ENCODE peak calls at places on chromosomes 16 and 17, in nine cellular contexts. P, C, Z, W, U, Q, S, G and F are unnamed samples.

GRCh38 chr17:5418858-5419355 is 555 bp downstream of the NUP88 start:
- DNase-seq in P (peak; percentile 64), S (no peak), G (peak; percentile 51), W (peak; percentile 91), Q (peak; percentile 48), U (peak; percentile 34), Z (peak; percentile 20), C (peak; percentile 51), F (peak; percentile 39)

GRCh38 chr17:38673714-38674012 is 1.1 kb downstream of the EPOP start:
- DNase-seq in S (no peak), C (no peak), Q (no peak), Z (no peak), G (no peak), U (no peak), P (no peak), W (no peak), F (no peak)

GRCh38 chr16:51465026-51465425 is 314.0 kb upstream of the SALL1 start:
- DNase-seq in Q (no peak), P (no peak), G (no peak), W (no peak), S (no peak), Z (no peak), U (no peak), C (peak; percentile 93), F (peak; percentile 18)

GRCh38 chr16:54282202-54282922 is 4.2 kb downstream of the IRX3 start:
- DNase-seq in S (no peak), W (peak; percentile 20), Q (no peak), G (no peak), U (no peak), Z (peak; percentile 70), C (no peak), P (no peak), F (peak; percentile 37)

GRCh38 chr16:58121132-58121531 is 8.0 kb downstream of the CFAP20 start:
- DNase-seq in W (no peak), P (no peak), Q (no peak), Z (no peak), C (no peak), S (no peak), G (no peak), U (no peak), F (no peak)

GRCh38 chr17:50203589-50204345 is 2.3 kb upstream of the COL1A1 start:
- DNase-seq in Z (no peak), W (no peak), Q (no peak), P (no peak), S (peak; percentile 98), U (no peak), C (peak; percentile 61), G (no peak), F (peak; percentile 71)

GRCh38 chr17:16282522-16282921 is 65.5 kb downstream of the PIGL start:
- DNase-seq in W (no peak), P (no peak), S (no peak), C (peak; percentile 93), G (no peak), Z (no peak), Q (no peak), U (no peak), F (peak; percentile 84)

GRCh38 chr17:28686296-28686695 is 24.3 kb downstream of the SUPT6H start:
- DNase-seq in Z (no peak), Q (no peak), S (no peak), U (no peak), C (no peak), W (no peak), G (no peak), P (no peak), F (no peak)

GRCh38 chr17:62876664-62877411 is 68.7 kb upstream of the MARCHF10 start:
- DNase-seq in Z (no peak), P (no peak), C (no peak), W (no peak), U (no peak), S (no peak), Q (no peak), G (no peak), F (peak; percentile 64)

GRCh38 chr17:83152745-83153611 is 73.6 kb downstream of the METRNL start:
- DNase-seq in G (no peak), Z (no peak), W (no peak), S (no peak), P (peak; percentile 8), U (no peak), Q (no peak), C (no peak), F (no peak)

GRCh38 chr16:58021661-58022551 is 3.6 kb upstream of the MMP15 start:
- DNase-seq in Q (no peak), G (no peak), P (no peak), U (no peak), W (no peak), C (peak; percentile 55), S (no peak), Z (no peak), F (peak; percentile 38)

GRCh38 chr16:4261557-4262172 is 11.2 kb downstream of the TFAP4 start:
- DNase-seq in Z (peak; percentile 51), S (no peak), P (no peak), C (no peak), U (peak; percentile 61), W (peak; percentile 56), Q (no peak), G (no peak), F (peak; percentile 27)

GRCh38 chr17:40242774-40243173 is 23.7 kb downstream of the WIPF2 start:
- DNase-seq in U (no peak), W (no peak), P (no peak), G (no peak), Z (no peak), S (no peak), Q (no peak), C (no peak), F (no peak)

GRCh38 chr16:87542531-87543102 is 49.8 kb upstream of the ZCCHC14 start:
- DNase-seq in U (no peak), C (no peak), Q (no peak), G (no peak), S (no peak), P (no peak), W (no peak), Z (no peak), F (no peak)

GRCh38 chr17:68255731-68256538 is 8.1 kb downstream of the AMZ2 start:
- DNase-seq in P (no peak), S (no peak), G (no peak), U (no peak), Q (no peak), W (no peak), Z (no peak), C (no peak), F (no peak)

GRCh38 chr17:78494961-78495330 is 82.2 kb downstream of the DNAH17 start:
- DNase-seq in Q (no peak), G (no peak), S (no peak), P (no peak), Z (no peak), C (no peak), U (no peak), W (no peak), F (no peak)

GRCh38 chr16:58128721-58129096 is 472 bp downstream of the CFAP20 start:
- DNase-seq in S (no peak), Z (no peak), W (peak; percentile 61), P (no peak), C (peak; percentile 17), G (no peak), Q (peak; percentile 19), U (no peak), F (no peak)

GRCh38 chr16:49588729-49589384 is 215.3 kb downstream of the C16orf78 start:
- DNase-seq in S (no peak), Q (peak; percentile 2), Z (no peak), G (no peak), P (no peak), W (no peak), C (peak; percentile 9), U (no peak), F (peak; percentile 51)

GRCh38 chr17:73042809-73043685 is 49.4 kb downstream of the SLC39A11 start:
- DNase-seq in G (no peak), W (no peak), C (no peak), U (no peak), Z (no peak), Q (no peak), P (no peak), S (no peak), F (peak; percentile 89)

GRCh38 chr17:70230883-70231282 is 61.6 kb downstream of the KCNJ2 start:
- DNase-seq in C (peak; percentile 10), S (no peak), U (no peak), Q (no peak), W (no peak), P (no peak), G (no peak), Z (no peak), F (no peak)

GRCh38 chr16:72434159-72434558 is 262.2 kb upstream of the PMFBP1 start:
- DNase-seq in G (no peak), W (peak; percentile 15), S (no peak), C (peak; percentile 28), Z (peak; percentile 17), Q (no peak), P (no peak), U (no peak), F (peak; percentile 71)

GRCh38 chr16:19165101-19165500 is 2.9 kb upstream of the SYT17 start:
- DNase-seq in P (no peak), C (no peak), G (no peak), U (no peak), Q (no peak), W (no peak), S (no peak), Z (no peak), F (no peak)

GRCh38 chr16:29192329-29193247 is 207.7 kb downstream of the LAT start:
- DNase-seq in P (no peak), Z (no peak), G (no peak), Q (no peak), U (no peak), W (peak; percentile 40), C (no peak), S (no peak), F (no peak)

GRCh38 chr17:161481-161880 is 20.0 kb downstream of the DOC2B start:
- DNase-seq in S (no peak), W (no peak), C (no peak), P (no peak), U (no peak), G (no peak), Z (no peak), Q (no peak), F (no peak)